ENCODE peak calls at places on chromosomes 7 and 10, in ten cellular contexts. I is mucosa of descending colon, F is fibroblast of pulmonary artery, W is fibroblast of the aortic adventitia, K is fibroblast of villous mesenchyme, T is gastrocnemius medialis, U is A549, X is mammary epithelial cell, G is foreskin keratinocyte, N is GM23338. O is an unnamed sample.

GRCh38 chr10:46020871-46021553 is 9.4 kb downstream of the NCOA4 start:
- DNase-seq in F (peak; percentile 92), X (peak; percentile 83), G (no peak), N (no peak), U (no peak), T (no peak), I (no peak), W (peak; percentile 80), K (peak; percentile 97), O (peak; percentile 91)

GRCh38 chr10:106167946-106168345 is 996.6 kb downstream of the SORCS1 start:
- DNase-seq in K (no peak), X (no peak), F (peak; percentile 11), G (no peak), N (no peak), T (no peak), U (no peak), I (no peak), W (no peak), O (no peak)

GRCh38 chr10:31929260-31929985 is 792 bp upstream of the ARHGAP12 start:
- DNase-seq in N (peak; percentile 59), U (peak; percentile 52), K (peak; percentile 41), W (peak; percentile 44), F (peak; percentile 30), T (peak; percentile 58), X (peak; percentile 43), G (no peak), I (peak; percentile 78), O (peak; percentile 39)

GRCh38 chr10:361203-362135 is 226.2 kb downstream of the ZMYND11 start:
- DNase-seq in I (no peak), G (no peak), N (no peak), T (no peak), U (no peak), W (no peak), K (no peak), F (no peak), X (no peak), O (no peak)

GRCh38 chr10:23081891-23082290 is 13.5 kb upstream of the MSRB2 start:
- DNase-seq in G (no peak), F (peak; percentile 37), X (no peak), T (no peak), W (peak; percentile 34), U (peak; percentile 21), I (no peak), N (peak; percentile 66), K (peak; percentile 33), O (peak; percentile 31)

GRCh38 chr10:30456262-30456661 is 22.3 kb downstream of the MAP3K8 start:
- DNase-seq in K (no peak), U (no peak), G (no peak), W (no peak), T (no peak), X (no peak), I (no peak), F (no peak), N (no peak), O (no peak)

GRCh38 chr10:94066411-94066810 is 72.7 kb downstream of the PLCE1 start:
- DNase-seq in W (peak; percentile 66), X (peak; percentile 5), I (no peak), G (no peak), F (peak; percentile 72), N (peak; percentile 77), K (peak; percentile 57), T (no peak), U (no peak), O (peak; percentile 59)

GRCh38 chr7:27526991-27527722 is 135.5 kb downstream of the HIBADH start:
- DNase-seq in W (peak; percentile 29), F (peak; percentile 58), U (no peak), G (no peak), K (peak; percentile 53), I (no peak), N (no peak), T (no peak), X (no peak), O (no peak)

GRCh38 chr10:102113261-102113955 is 6.8 kb downstream of the LDB1 start:
- DNase-seq in W (no peak), I (no peak), U (no peak), X (peak; percentile 81), G (peak; percentile 82), N (no peak), F (no peak), T (no peak), K (no peak), O (peak; percentile 48)

GRCh38 chr10:33273295-33274002 is 61.0 kb downstream of the NRP1 start:
- DNase-seq in F (peak; percentile 99), K (peak; percentile 93), G (peak; percentile 79), N (peak; percentile 48), W (peak; percentile 100), X (peak; percentile 95), U (peak; percentile 78), T (peak; percentile 61), I (peak; percentile 72), O (peak; percentile 98)

GRCh38 chr7:98234429-98235147 is 17.4 kb downstream of the TECPR1 start:
- DNase-seq in I (no peak), T (no peak), W (peak; percentile 8), F (no peak), K (no peak), X (no peak), U (no peak), N (no peak), G (no peak), O (no peak)
- TF ChIP-seq CTCF in I (no peak), T (no peak), W (peak; percentile 12), F (no peak), K (peak; percentile 15), X (no peak), U (no peak), N (no peak), G (no peak), O (no peak)

GRCh38 chr7:132703742-132704141 is 127.5 kb upstream of the PLXNA4 start:
- DNase-seq in F (no peak), N (peak; percentile 60), X (no peak), I (no peak), U (no peak), T (no peak), K (no peak), W (no peak), G (no peak), O (no peak)
- TF ChIP-seq CTCF in F (no peak), N (peak; percentile 39), X (no peak), I (no peak), U (no peak), T (no peak), K (no peak), W (no peak), G (no peak), O (no peak)

DNA sequence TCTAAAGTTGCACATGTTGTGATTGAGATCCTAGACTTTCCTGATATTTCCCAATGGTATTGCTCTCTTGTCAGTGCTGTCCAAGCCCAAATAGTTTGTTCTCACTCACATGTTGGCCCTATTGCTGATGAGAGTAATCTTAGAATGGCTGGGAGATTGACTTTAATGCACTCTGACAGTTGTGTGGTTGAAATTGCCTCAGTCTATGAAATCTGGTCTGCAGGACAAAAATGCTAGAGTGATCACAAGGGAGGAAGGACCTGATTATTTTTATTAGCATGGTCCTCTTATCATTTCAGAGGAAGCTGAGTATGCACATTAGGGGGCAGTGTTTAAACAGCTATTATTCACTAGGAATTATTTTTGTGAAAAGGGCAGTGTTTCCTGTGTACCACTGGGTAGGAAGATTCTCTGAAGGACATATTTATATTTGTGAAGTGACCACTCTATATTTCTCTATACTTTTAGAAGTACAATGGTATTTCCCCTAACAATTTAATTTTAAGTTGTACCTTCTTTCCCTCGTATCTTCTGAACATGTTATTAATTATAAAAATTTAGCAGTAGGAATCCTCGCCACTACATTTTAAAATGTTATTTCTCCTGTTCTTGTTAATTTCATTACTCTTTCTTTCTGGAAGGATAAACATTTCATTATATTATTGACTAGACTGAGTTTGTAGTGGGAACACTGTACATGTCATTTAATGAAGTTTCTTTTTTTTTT is 64.4 kb downstream of the SUGCT start:
- DNase-seq in K (peak; percentile 74), U (no peak), G (no peak), W (peak; percentile 85), I (no peak), F (peak; percentile 84), T (no peak), X (peak; percentile 34), N (peak; percentile 32), O (peak; percentile 35)
- TF ChIP-seq CTCF in K (peak; percentile 65), U (peak; percentile 31), G (peak; percentile 77), W (peak; percentile 61), I (no peak), F (peak; percentile 74), T (no peak), X (peak; percentile 54), N (peak; percentile 55), O (peak; percentile 35)

GRCh38 chr7:138204285-138204988 is 128.2 kb downstream of the AKR1D1 start:
- DNase-seq in I (no peak), N (no peak), G (no peak), F (peak; percentile 56), X (no peak), K (peak; percentile 73), T (no peak), W (no peak), U (no peak), O (peak; percentile 50)
- TF ChIP-seq CTCF in I (no peak), N (no peak), G (no peak), F (no peak), X (no peak), K (no peak), T (no peak), W (no peak), U (no peak), O (no peak)

DNA sequence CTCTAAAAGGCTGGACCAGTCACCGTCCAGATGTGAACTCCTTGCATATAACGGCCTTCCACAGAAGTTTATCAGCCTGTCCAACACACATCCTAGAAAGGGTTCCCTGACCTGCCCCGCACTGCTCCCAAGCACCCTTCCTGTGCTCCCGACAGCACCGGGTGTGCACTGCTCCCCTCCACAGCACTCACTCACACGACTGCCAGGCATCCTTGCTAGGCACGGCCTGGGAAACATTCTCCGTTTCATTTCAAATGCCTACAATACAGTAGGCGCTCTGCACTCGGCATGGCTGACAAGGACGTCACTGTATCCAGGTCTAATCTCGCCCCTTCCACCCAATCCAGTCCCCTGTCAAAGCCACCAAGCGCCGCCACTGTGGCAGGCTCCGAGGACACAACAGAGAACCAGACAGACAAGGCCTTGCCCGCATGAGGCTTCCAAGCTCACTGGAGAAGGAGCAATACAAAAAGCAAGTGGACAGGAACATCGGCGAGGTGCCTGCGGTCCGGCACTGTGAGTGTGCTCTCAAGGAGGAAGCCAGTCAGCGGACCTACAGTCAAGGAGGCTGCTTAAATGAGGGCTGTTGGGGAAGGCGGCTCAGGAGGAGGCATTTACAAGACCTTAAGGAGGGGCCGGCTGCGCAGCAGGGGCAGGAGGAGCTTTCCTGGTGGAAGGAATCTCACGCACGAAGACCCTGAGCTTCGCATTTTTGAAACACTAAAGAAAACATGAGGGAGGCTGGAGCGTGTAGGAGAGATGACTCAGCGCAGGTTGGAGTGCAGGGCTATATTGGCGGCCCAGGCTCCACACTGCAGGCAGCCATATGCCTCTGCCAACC is 29.2 kb downstream of the GNA12 start:
- DNase-seq in U (no peak), N (peak; percentile 76), G (no peak), W (no peak), X (no peak), F (no peak), K (peak; percentile 69), T (no peak), I (no peak), O (no peak)
- TF ChIP-seq CTCF in U (no peak), N (no peak), G (no peak), W (no peak), X (no peak), F (no peak), K (no peak), T (no peak), I (no peak), O (no peak)

O was measured in MCF 10A.